ENCODE peak calls at places on chromosomes 4 and X, in eight cellular contexts. F is HCT116, I is substantia nigra, Y is AG04450, U is pancreas, O is stomach, P is PC-3, G is HL-60. N is an unnamed sample.

GRCh38 chr4:74098628-74098995 is 383 bp downstream of the CXCL2 start:
- DNase-seq in F (no peak), I (no peak), Y (no peak), U (peak; percentile 69), O (no peak), P (no peak), G (no peak), N (peak; percentile 52)

GRCh38 chrX:52422884-52423283 is 54.1 kb downstream of the XAGE2 start:
- DNase-seq in F (no peak), I (no peak), Y (peak; percentile 16), U (no peak), O (no peak), P (peak; percentile 28), G (no peak), N (no peak)

GRCh38 chrX:19624754-19625153 is 109.4 kb upstream of the MAP3K15 start:
- DNase-seq in F (no peak), I (no peak), Y (no peak), U (no peak), O (no peak), P (peak; percentile 13), G (no peak), N (no peak)

GRCh38 chr4:83658806-83659205 is 122.9 kb downstream of the GPAT3 start:
- DNase-seq in F (no peak), I (no peak), Y (no peak), U (no peak), O (no peak), P (no peak), G (no peak), N (no peak)

GRCh38 chrX:56947695-56948094 is 47.6 kb downstream of the SPIN3 start:
- DNase-seq in F (no peak), I (no peak), Y (no peak), U (no peak), O (no peak), P (peak; percentile 69), G (no peak), N (no peak)

GRCh38 chr4:121714548-121714947 is 17.8 kb upstream of the ANXA5 start:
- DNase-seq in F (no peak), I (no peak), Y (no peak), U (no peak), O (no peak), P (no peak), G (no peak), N (no peak)

GRCh38 chr4:169582203-169582602 is 30.2 kb downstream of the NEK1 start:
- DNase-seq in F (no peak), I (no peak), Y (no peak), U (no peak), O (no peak), P (no peak), G (no peak), N (no peak)

GRCh38 chrX:133171962-133172708 is 46.0 kb downstream of the TFDP3 start:
- DNase-seq in F (peak; percentile 22), I (no peak), Y (no peak), U (no peak), O (no peak), P (peak; percentile 65), G (peak; percentile 12), N (no peak)

GRCh38 chr4:20462426-20463175 is 210.9 kb downstream of the SLIT2 start:
- DNase-seq in F (no peak), I (no peak), Y (no peak), U (no peak), O (no peak), P (peak; percentile 19), G (no peak), N (no peak)

GRCh38 chr4:72899621-72900020 is 169.9 kb downstream of the COX18 start:
- DNase-seq in F (no peak), I (no peak), Y (no peak), U (no peak), O (no peak), P (no peak), G (no peak), N (no peak)

GRCh38 chr4:139798456-139798855 is 132.8 kb downstream of the MGST2 start:
- DNase-seq in F (no peak), I (no peak), Y (no peak), U (no peak), O (no peak), P (no peak), G (no peak), N (no peak)

GRCh38 chrX:107323786-107324492 is 117.5 kb downstream of the DNAAF6 start:
- DNase-seq in F (no peak), I (no peak), Y (no peak), U (peak; percentile 77), O (no peak), P (no peak), G (no peak), N (no peak)

GRCh38 chrX:44344687-44345086 is 1.2 kb upstream of the EFHC2 start:
- DNase-seq in F (no peak), I (no peak), Y (no peak), U (no peak), O (no peak), P (no peak), G (peak; percentile 87), N (no peak)

GRCh38 chrX:40260123-40260751 is 162.5 kb upstream of the BCOR start:
- DNase-seq in F (no peak), I (no peak), Y (no peak), U (no peak), O (no peak), P (no peak), G (peak; percentile 36), N (peak; percentile 72)

GRCh38 chr4:2768921-2769336 is 12.8 kb upstream of the TNIP2 start:
- DNase-seq in F (no peak), I (no peak), Y (no peak), U (no peak), O (no peak), P (no peak), G (no peak), N (peak; percentile 25)

GRCh38 chrX:150692837-150693781 is at the start of gene MTMR1:
- DNase-seq in F (no peak), I (no peak), Y (no peak), U (peak; percentile 65), O (peak; percentile 44), P (peak; percentile 30), G (no peak), N (peak; percentile 48)

GRCh38 chrX:63809158-63809557 is 24.1 kb upstream of the ARHGEF9 start:
- DNase-seq in F (no peak), I (no peak), Y (no peak), U (no peak), O (no peak), P (no peak), G (no peak), N (no peak)

DNA sequence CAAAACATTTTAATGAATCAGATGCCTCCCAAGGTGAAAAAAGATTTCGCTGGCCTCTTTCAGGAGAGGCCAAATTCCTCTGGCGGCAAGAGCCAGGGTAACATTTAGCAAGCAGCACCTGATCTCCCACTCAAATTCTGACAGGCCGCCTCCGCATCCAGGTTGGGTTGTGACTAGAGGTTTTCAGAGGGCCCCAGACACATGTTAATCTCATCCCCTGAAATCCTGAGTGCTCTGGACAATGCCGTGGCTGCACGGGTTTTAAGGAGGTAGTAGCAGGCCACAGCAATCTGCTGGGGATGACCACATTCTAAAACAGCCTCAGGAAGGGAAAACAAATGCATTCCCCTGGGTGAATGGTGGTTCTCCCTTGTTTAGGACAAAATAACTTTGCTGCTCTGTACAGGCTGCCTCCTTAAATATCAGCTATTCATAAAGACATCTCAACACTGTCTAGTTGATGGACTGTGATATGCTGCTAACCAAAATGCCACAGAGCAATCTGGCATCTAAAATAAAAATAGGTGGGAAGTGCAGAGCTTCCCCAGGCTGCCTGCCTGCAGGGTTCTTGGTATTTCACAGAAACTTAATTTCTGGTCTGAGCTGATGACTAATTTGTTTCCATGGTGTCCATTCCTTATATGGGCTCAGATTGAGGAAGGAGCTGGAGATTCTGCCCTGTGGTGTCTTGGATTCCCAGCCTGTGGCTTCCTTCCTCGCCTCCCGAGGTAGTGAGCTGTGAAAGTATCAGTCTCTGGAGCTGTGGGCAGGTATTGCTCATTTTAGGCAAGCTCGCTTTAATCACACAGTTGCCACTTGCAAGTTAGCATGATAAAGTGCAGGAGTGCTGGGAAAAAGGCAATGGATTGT is 202.1 kb downstream of the DCLK2 start:
- DNase-seq in F (no peak), I (no peak), Y (peak; percentile 63), U (no peak), O (no peak), P (peak; percentile 28), G (peak; percentile 33), N (no peak)
- H3K27ac ChIP-seq in F (no peak overlapping the region), I (no peak overlapping the region), Y (peak overlapping the region; percentile 91), U (no peak overlapping the region), O (no peak overlapping the region), P (no peak overlapping the region), G (no peak overlapping the region), N (no peak overlapping the region)

GRCh38 chrX:2628751-2629315 is 62.3 kb upstream of the CD99 start:
- DNase-seq in F (no peak), I (no peak), Y (no peak), U (no peak), O (no peak), P (no peak), G (peak; percentile 17), N (no peak)
- H3K27ac ChIP-seq in F (peak overlapping the region; percentile 65), I (no peak overlapping the region), Y (no peak overlapping the region), U (no peak overlapping the region), O (peak overlapping the region; percentile 77), P (no peak overlapping the region), G (peak overlapping the region; percentile 62), N (peak overlapping the region; percentile 53)

GRCh38 chrX:14964500-14964899 is 91.3 kb downstream of the MOSPD2 start:
- DNase-seq in F (peak; percentile 3), I (no peak), Y (no peak), U (no peak), O (no peak), P (peak; percentile 62), G (no peak), N (no peak)

DNA sequence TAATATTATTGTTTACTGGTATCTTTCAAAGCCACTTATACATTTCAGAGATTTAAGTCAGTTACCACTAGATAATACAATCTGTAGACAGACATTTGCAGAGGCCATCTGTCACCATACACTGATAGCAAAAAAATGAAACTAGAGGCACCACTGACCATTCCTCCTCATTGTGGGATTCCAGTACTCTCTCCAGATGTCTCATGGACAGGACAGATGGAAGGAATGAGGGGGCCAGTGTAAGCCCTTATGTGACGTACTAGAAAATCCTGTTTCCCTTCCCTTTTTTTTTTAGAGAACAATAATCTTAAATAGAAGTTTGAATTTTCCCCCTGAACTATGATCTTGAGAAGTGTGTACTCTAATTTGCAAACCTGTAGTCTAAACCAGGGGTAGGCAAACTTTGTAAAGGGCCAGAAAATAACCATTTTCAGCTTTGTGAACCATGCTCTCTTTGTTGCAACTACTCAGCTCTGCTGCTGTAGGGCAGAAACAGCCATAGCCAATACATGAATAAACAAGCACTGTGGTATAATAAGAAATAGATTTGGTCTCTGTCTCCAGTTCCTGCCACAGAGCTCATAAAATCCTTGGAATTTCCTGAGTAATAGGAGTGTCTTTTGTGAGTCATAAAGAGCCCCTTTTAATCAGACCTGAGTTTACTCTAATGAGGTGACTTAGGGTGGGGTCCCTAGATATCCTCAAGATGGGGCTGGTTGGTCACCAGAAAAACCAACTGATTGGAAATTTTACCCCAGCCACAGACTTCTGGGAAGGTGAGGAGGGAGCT is 90.4 kb downstream of the MOSPD2 start:
- DNase-seq in F (peak; percentile 49), I (no peak), Y (no peak), U (no peak), O (no peak), P (peak; percentile 92), G (no peak), N (no peak)
- H3K27ac ChIP-seq in F (peak overlapping the region; percentile 72), I (no peak overlapping the region), Y (peak overlapping the region; percentile 31), U (no peak overlapping the region), O (no peak overlapping the region), P (peak overlapping the region; percentile 99), G (no peak overlapping the region), N (no peak overlapping the region)

DNA sequence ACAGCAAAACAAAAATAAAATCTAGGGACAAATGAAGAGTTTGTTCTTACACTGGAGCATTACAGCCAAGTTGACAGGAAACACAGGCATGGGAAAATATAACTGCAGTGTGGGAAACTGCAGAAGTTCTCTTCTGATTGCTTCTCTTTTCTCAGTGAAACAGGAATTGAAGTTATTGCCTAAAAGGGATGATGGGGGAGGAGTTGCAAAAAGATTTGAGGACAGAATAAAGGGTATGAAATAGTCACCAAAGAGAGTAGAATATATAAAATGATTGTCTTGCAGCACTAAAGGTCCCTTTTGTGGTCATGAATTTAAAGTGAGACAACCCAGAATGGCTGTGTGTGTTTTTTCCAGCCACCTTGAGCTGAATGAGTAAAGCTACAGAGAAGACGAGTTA is 103.7 kb downstream of the JADE1 start:
- DNase-seq in F (no peak), I (no peak), Y (no peak), U (no peak), O (no peak), P (no peak), G (peak; percentile 42), N (no peak)
- H3K27ac ChIP-seq in F (no peak overlapping the region), I (no peak overlapping the region), Y (no peak overlapping the region), U (no peak overlapping the region), O (peak overlapping the region; percentile 30), P (no peak overlapping the region), G (peak overlapping the region; percentile 40), N (peak overlapping the region; percentile 3)

N was measured in lower lobe of right lung.